ENCODE peak calls at places on chromosomes 4 and X, in five cellular contexts. N is osteoblast, M is tibial artery, L is foreskin fibroblast, K is fibroblast of mammary gland. Q is an unnamed sample.
A peak's percentile ranks its signal among the peaks of the same experiment; 100 is the strongest.

GRCh38 chr4:157664726-157665125 is 444.2 kb downstream of the GRIA2 start:
- DNase-seq in N (no peak), M (no peak), L (peak; percentile 75), K (peak; percentile 83), Q (no peak)

GRCh38 chr4:138096384-138097062 is 145.6 kb downstream of the SLC7A11 start:
- DNase-seq in N (no peak), M (no peak), L (no peak), K (no peak), Q (no peak)

GRCh38 chr4:169900241-169900845 is 125.9 kb downstream of the MFAP3L start:
- DNase-seq in N (no peak), M (no peak), L (no peak), K (no peak), Q (no peak)

GRCh38 chrX:24339911-24340310 is 20.5 kb upstream of the SUPT20HL1 start:
- DNase-seq in N (no peak), M (no peak), L (peak; percentile 5), K (no peak), Q (no peak)

GRCh38 chr4:3176625-3177229 is 72.2 kb upstream of the MSANTD1 start:
- DNase-seq in N (peak; percentile 5), M (no peak), L (no peak), K (no peak), Q (no peak)

GRCh38 chr4:174483792-174484191 is 38.5 kb downstream of the HPGD start:
- DNase-seq in N (no peak), M (no peak), L (no peak), K (no peak), Q (no peak)

GRCh38 chr4:77148081-77148480 is 8.9 kb upstream of the CCNG2 start:
- DNase-seq in N (no peak), M (no peak), L (no peak), K (peak; percentile 6), Q (no peak)

GRCh38 chr4:59818656-59819055 is 1381.5 kb upstream of the ADGRL3 start:
- DNase-seq in N (peak; percentile 56), M (no peak), L (no peak), K (no peak), Q (no peak)

GRCh38 chrX:9352683-9353430 is 112.0 kb upstream of the TBL1X start:
- DNase-seq in N (peak; percentile 84), M (no peak), L (peak; percentile 69), K (peak; percentile 92), Q (peak; percentile 51)

GRCh38 chrX:8433296-8434094 is 31.1 kb upstream of the VCX3B start:
- DNase-seq in N (no peak), M (no peak), L (no peak), K (peak; percentile 1), Q (no peak)

GRCh38 chr4:48635310-48635709 is 144.8 kb downstream of the FRYL start:
- DNase-seq in N (no peak), M (no peak), L (peak; percentile 39), K (peak; percentile 49), Q (no peak)

GRCh38 chr4:169342906-169343560 is 72.3 kb upstream of the SH3RF1 start:
- DNase-seq in N (no peak), M (no peak), L (peak; percentile 61), K (peak; percentile 48), Q (no peak)

GRCh38 chrX:119870626-119871131 is 854 bp downstream of the RNF113A start:
- DNase-seq in N (peak; percentile 71), M (peak; percentile 20), L (peak; percentile 43), K (no peak), Q (no peak)

GRCh38 chr4:177012918-177013545 is 220.3 kb upstream of the VEGFC start:
- DNase-seq in N (no peak), M (no peak), L (no peak), K (peak; percentile 26), Q (no peak)

GRCh38 chr4:98627477-98627876 is 30.9 kb downstream of the TSPAN5 start:
- DNase-seq in N (no peak), M (no peak), L (no peak), K (peak; percentile 33), Q (no peak)

GRCh38 chrX:114841051-114841450 is 176.4 kb downstream of the IL13RA2 start:
- DNase-seq in N (no peak), M (no peak), L (peak; percentile 3), K (peak; percentile 18), Q (no peak)

GRCh38 chrX:13383907-13384306 is 64.1 kb upstream of the ATXN3L start:
- DNase-seq in N (no peak), M (no peak), L (no peak), K (no peak), Q (no peak)

GRCh38 chr4:3516061-3516835 is 16.0 kb downstream of the LRPAP1 start:
- DNase-seq in N (no peak), M (no peak), L (no peak), K (no peak), Q (no peak)

GRCh38 chrX:10190367-10190766 is 33.6 kb downstream of the CLCN4 start:
- DNase-seq in N (peak; percentile 87), M (peak; percentile 41), L (peak; percentile 76), K (peak; percentile 79), Q (peak; percentile 42)

GRCh38 chr4:81405900-81406401 is 65.8 kb downstream of the RASGEF1B start:
- DNase-seq in N (peak; percentile 82), M (no peak), L (peak; percentile 88), K (peak; percentile 80), Q (peak; percentile 40)

GRCh38 chrX:116272328-116272727 is 101.8 kb downstream of the AGTR2 start:
- DNase-seq in N (no peak), M (no peak), L (peak; percentile 73), K (peak; percentile 91), Q (peak; percentile 30)

GRCh38 chr4:8538703-8539567 is 41.3 kb upstream of the GPR78 start:
- DNase-seq in N (peak; percentile 95), M (no peak), L (peak; percentile 63), K (peak; percentile 93), Q (no peak)

GRCh38 chr4:184293552-184293951 is 75.9 kb upstream of the ENPP6 start:
- DNase-seq in N (no peak), M (no peak), L (no peak), K (no peak), Q (peak; percentile 49)

GRCh38 chr4:101355767-101356702 is 8.7 kb upstream of the PPP3CA start:
- DNase-seq in N (peak; percentile 61), M (no peak), L (peak; percentile 93), K (peak; percentile 91), Q (no peak)

GRCh38 chr4:171532968-171533367 is 280.2 kb upstream of the GALNTL6 start:
- DNase-seq in N (no peak), M (no peak), L (no peak), K (no peak), Q (no peak)

GRCh38 chr4:83657336-83657735 is 121.4 kb downstream of the GPAT3 start:
- DNase-seq in N (no peak), M (no peak), L (no peak), K (no peak), Q (no peak)

GRCh38 chr4:105666693-105667092 is 41.8 kb downstream of the INTS12 start:
- DNase-seq in N (no peak), M (no peak), L (peak; percentile 14), K (peak; percentile 21), Q (no peak)

GRCh38 chrX:63466690-63467089 is 115.6 kb upstream of the SPIN4 start:
- DNase-seq in N (no peak), M (no peak), L (no peak), K (no peak), Q (no peak)

GRCh38 chr4:36420111-36420679 is 138.8 kb downstream of the DTHD1 start:
- DNase-seq in N (no peak), M (no peak), L (no peak), K (no peak), Q (no peak)

GRCh38 chr4:36411338-36411737 is 129.9 kb downstream of the DTHD1 start:
- DNase-seq in N (no peak), M (no peak), L (no peak), K (no peak), Q (no peak)

DNA sequence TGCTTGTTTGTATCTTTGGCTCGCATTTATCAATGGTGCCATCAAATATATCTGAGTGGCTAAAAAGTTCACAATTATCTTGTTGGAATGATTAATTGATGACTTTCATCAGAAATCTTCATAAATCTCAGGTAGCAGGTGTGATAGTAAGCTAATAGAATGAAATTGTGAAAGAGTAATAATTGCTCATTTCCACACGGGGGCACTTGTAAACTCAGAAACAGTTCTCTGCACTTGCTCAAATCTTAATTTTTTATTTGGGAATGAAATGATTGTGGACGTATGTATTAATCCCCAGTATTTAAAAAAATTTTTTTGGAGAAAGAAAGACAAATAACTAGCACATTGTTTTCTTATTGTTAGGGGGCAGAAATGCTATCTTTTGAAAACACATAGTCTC is 132.8 kb downstream of the DTHD1 start:
- DNase-seq in N (no peak), M (no peak), L (no peak), K (no peak), Q (no peak)
- TF ChIP-seq CTCF in N (no peak), M (no peak), L (no peak), K (no peak), Q (no peak)

GRCh38 chr4:55736605-55737183 is 82.9 kb upstream of the EXOC1L start:
- DNase-seq in N (no peak), M (no peak), L (peak; percentile 21), K (peak; percentile 30), Q (no peak)
- H3K4me3 ChIP-seq in N (no peak overlapping the region), M (no peak overlapping the region), L (no peak overlapping the region), K (no peak overlapping the region), Q (no peak overlapping the region)

GRCh38 chrX:68827848-68828562 is 816 bp upstream of the EFNB1 start:
- DNase-seq in N (peak; percentile 94), M (peak; percentile 80), L (peak; percentile 83), K (peak; percentile 79), Q (peak; percentile 84)
- TF ChIP-seq CTCF in N (peak; percentile 91), M (peak; percentile 81), L (peak; percentile 73), K (peak; percentile 86), Q (peak; percentile 70)

GRCh38 chr4:140742838-140743193 is 13.4 kb downstream of the TBC1D9 start:
- DNase-seq in N (no peak), M (no peak), L (no peak), K (no peak), Q (no peak)
- H3K4me3 ChIP-seq in N (no peak overlapping the region), M (no peak overlapping the region), L (no peak overlapping the region), K (no peak overlapping the region), Q (no peak overlapping the region)

DNA sequence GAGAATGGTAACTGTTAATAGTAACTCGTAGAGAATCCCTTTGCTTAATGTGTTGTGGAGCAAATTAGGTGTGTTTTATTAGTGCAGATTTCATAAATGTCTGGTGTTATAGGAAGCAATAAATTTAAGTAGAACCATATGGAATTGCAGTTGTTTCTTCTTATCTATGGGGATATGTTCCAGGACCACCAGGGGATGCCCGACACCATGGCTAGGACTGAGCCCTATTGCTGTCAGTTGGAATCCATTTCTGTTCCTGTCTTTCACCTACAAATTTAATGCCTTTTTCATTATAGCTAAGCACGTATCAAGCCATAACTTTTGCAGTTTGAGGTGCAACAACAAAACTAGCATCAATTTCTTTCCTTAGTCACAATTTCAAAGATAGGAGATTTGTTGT is 72.5 kb downstream of the DDIT4L start:
- DNase-seq in N (no peak), M (no peak), L (no peak), K (no peak), Q (no peak)
- TF ChIP-seq CTCF in N (no peak), M (no peak), L (peak; percentile 21), K (peak; percentile 9), Q (no peak)